ENCODE peak calls at places on chromosome 4, in four cellular contexts. A, T, L and R are unnamed samples.

GRCh38 chr4:4609622-4610334 is 67.9 kb upstream of the STX18 start:
- DNase-seq in L (no peak), A (no peak), T (no peak), R (no peak)

GRCh38 chr4:115437739-115438138 is 324.3 kb upstream of the NDST4 start:
- DNase-seq in T (no peak), A (no peak), L (no peak), R (no peak)

GRCh38 chr4:89661490-89661889 is 175.5 kb downstream of the SNCA start:
- DNase-seq in T (peak), L (no peak), A (no peak), R (no peak)

GRCh38 chr4:1002131-1002630 is 9.0 kb upstream of the SLC26A1 start:
- DNase-seq in L (no peak), A (no peak), T (peak), R (no peak)

GRCh38 chr4:182922551-182923284 is 5.5 kb upstream of the DCTD start:
- DNase-seq in T (peak), L (no peak), A (no peak), R (no peak)

GRCh38 chr4:85050736-85051135 is 84.2 kb upstream of the WDFY3 start:
- DNase-seq in T (no peak), L (no peak), A (no peak), R (no peak)

GRCh38 chr4:13704020-13704419 is 76.5 kb upstream of the BOD1L1 start:
- DNase-seq in L (no peak), T (no peak), A (no peak), R (no peak)

GRCh38 chr4:78774395-78774794 is 1.8 kb upstream of the BMP2K start:
- DNase-seq in A (no peak), L (peak), T (no peak), R (no peak)

GRCh38 chr4:53617101-53617680 is 25.9 kb upstream of the LNX1 start:
- DNase-seq in A (no peak), T (no peak), L (no peak), R (no peak)

GRCh38 chr4:1993169-1993516 is 15.6 kb downstream of the NELFA start:
- DNase-seq in T (no peak), L (no peak), A (no peak), R (peak)

DNA sequence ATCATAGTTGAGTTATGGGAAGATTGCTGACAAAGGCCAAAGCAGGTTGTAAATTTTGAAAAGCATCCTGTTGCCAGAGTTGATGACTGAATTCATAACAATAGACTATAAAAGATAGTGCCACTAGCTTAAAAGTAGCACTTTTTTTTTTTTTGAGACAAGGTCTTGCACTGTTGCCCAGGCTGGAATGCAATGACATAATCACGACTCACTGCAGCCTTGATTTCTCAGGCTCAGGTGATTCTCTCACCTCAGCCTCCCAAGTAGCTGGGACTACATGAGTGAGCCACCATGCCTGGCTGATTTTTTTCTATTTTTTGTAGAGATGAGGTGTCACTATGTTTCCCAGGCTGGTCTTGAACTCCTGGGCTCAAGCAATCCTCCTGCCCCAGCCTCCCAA is 122.7 kb downstream of the SPOCK3 start:
- DNase-seq in L (no peak), A (no peak), T (no peak), R (no peak)
- TF ChIP-seq CTCF in L (no peak), A (no peak), T (no peak), R (no peak)

GRCh38 chr4:3531887-3532713 is at the start of gene LRPAP1:
- DNase-seq in A (peak), L (peak), T (peak), R (peak)

GRCh38 chr4:3532714-3533336 is 603 bp upstream of the LRPAP1 start:
- DNase-seq in A (no peak), L (no peak), T (no peak), R (no peak)

GRCh38 chr4:3530051-3530450 is 2.2 kb downstream of the LRPAP1 start:
- DNase-seq in T (no peak), A (no peak), L (no peak), R (peak)

GRCh38 chr4:3530663-3531254 is 1.5 kb downstream of the LRPAP1 start:
- DNase-seq in T (no peak), L (no peak), A (no peak), R (peak)

DNA sequence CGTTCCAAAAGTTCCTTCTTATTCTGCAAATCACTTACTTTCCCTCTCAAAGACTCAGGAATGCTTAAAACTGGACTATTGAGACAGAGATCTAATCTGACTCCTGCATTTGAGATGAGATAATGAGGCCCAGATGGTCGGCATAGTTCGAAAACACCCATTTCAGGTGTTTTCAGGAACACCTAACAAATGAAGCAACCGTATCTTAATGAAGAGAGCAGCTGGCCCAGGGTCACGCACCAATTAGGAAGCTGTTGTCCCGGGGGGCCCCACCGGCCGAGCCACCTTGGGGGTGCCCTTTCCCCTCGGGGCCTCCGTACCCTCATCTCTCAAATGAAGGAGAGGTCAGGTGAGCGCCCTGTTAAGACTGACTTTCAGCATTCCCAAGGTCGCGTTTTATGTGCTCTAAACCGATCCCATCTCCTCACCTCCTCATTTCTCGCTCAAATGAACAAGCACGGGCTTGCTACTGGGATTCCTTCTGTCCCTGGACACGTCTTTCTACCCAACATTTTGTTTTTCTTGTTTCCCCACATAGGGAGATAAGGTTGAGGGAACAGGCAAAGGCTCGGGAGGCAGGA is 826 bp downstream of the LRPAP1 start:
- DNase-seq in A (no peak), T (peak), L (no peak), R (no peak)
- TF ChIP-seq CTCF in A (no peak), T (no peak), L (no peak), R (no peak)

DNA sequence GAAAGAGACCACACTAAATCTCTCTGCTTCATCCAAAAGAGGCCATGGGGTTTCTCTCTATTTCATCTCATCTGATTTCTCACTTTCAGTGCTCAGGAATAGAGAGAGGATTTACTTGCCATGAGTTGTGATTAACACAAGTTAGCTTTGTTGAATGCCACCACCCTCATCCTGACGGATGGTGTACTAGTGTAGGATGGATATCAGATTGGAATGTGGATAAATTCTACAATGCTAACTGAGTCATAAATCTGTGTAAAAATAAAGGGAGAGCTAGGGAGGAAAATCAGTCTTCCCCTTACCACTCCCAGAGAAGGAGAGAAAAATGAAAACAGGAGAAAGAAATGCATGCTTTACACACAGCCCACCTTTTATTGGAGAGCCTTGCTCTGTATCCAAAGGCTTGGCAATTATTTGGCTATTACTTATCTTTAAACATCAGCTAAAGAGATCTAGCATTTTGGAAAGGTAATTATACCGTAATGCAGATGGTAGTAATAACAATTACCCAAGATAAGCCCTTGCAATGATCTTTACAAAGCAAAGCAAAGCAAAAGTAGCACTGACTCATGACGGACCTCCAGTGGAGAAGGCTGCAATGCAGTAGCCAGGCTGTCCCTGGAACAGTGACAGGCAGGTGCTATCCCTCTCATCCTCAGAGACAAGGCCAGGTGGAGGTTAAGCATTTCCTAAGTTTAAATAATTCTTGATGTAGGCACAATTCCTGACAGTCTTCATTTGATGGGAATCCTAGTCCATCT is 306.3 kb upstream of the PPARGC1A start:
- DNase-seq in L (no peak), T (no peak), A (no peak), R (no peak)
- TF ChIP-seq CTCF in L (no peak), T (no peak), A (no peak), R (no peak)

GRCh38 chr4:147924604-147925412 is 192.9 kb downstream of the ARHGAP10 start:
- DNase-seq in T (peak), A (no peak), L (peak), R (no peak)
- TF ChIP-seq CTCF in T (peak), A (peak), L (peak), R (peak)

DNA sequence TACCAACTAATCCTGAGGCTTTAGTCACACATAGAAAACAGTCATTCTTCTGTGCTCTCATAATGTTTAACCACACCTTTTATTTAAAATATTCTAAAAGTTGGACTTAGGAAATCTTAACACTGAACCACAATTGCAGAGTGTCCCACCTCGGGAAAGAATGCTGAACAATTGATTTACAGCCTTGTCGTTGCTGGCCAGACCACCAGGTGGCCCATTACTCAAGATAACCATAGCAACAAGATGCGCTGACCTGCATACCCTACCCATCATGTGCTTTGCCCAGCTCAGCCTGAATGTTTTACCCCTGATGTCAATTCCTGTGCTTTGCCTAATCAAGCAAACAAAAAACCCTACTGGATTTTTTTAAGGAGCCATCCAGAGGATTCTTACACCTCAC is 100.7 kb downstream of the ARSJ start:
- DNase-seq in T (peak), L (no peak), A (no peak), R (no peak)
- TF ChIP-seq CTCF in T (peak), L (no peak), A (no peak), R (peak)

GRCh38 chr4:76582817-76583087 is 147.7 kb downstream of the SHROOM3 start:
- DNase-seq in L (no peak), T (no peak), A (no peak), R (no peak)

GRCh38 chr4:76588268-76588667 is 153.2 kb downstream of the SHROOM3 start:
- DNase-seq in L (no peak), A (no peak), T (no peak), R (no peak)

GRCh38 chr4:76585270-76585669 is 150.2 kb downstream of the SHROOM3 start:
- DNase-seq in T (peak), A (no peak), L (no peak), R (no peak)

GRCh38 chr4:76584235-76585152 is 149.5 kb downstream of the SHROOM3 start:
- DNase-seq in A (no peak), T (no peak), L (no peak), R (no peak)

DNA sequence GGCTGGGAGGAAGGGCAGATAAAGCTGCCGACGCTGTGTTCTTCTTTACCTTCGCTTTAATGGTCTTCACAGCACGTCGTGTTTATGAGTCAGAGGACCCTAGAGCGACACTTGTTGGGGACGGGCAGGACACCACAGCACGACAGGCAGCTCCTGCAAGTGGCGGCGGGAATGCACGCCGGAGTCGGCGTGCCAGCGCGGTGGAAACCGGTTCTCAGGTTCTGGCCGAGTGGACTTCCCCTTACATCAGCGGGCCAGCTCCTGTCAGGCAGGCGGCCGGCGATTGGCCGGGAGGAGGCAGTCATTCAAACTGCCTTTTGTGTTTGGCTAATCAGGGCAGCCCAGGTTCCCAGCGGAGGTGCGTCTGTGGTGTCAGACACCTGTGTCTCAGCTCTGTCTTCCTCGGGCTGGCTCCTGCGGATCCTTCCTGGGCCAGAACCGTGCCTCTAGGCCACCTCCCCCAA is 150.9 kb downstream of the SHROOM3 start:
- DNase-seq in A (peak), L (peak), T (peak), R (peak)
- TF ChIP-seq CTCF in A (no peak), L (peak), T (peak), R (peak)